ENCODE peak calls at places on chromosome 22, in four cellular contexts. Z is ovary, O is H1, Q is breast epithelium. Y is an unnamed sample. For H3K4me1, the result is how much of the 10 kb centered on the place peaks cover.

GRCh38 chr22:41636467-41636866 is 15.4 kb downstream of the XRCC6 start:
- DNase-seq in Z (no peak), O (no peak), Q (no peak), Y (peak)

GRCh38 chr22:50342651-50343540 is at the start of gene PPP6R2:
- DNase-seq in Z (peak), O (no peak), Q (peak), Y (peak)

GRCh38 chr22:34966980-34967379 is 99.0 kb upstream of the ISX start:
- DNase-seq in Z (no peak), O (no peak), Q (no peak), Y (no peak)

GRCh38 chr22:20653012-20653794 is 120.7 kb upstream of the SERPIND1 start:
- DNase-seq in Z (no peak), O (no peak), Q (no peak), Y (no peak)

GRCh38 chr22:26445577-26446275 is 16.7 kb downstream of the ASPHD2 start:
- DNase-seq in Z (no peak), O (no peak), Q (no peak), Y (no peak)

GRCh38 chr22:26168934-26169311 is 339 bp upstream of the SEZ6L start:
- DNase-seq in Z (peak), O (no peak), Q (no peak), Y (peak)

GRCh38 chr22:32584650-32585049 is 110.0 kb downstream of the FBXO7 start:
- DNase-seq in Z (no peak), O (no peak), Q (no peak), Y (no peak)

GRCh38 chr22:20312396-20313191 is 7.3 kb downstream of the DGCR6L start:
- DNase-seq in Z (no peak), O (no peak), Q (peak), Y (no peak)

GRCh38 chr22:45127866-45128265 is 35.9 kb upstream of the NUP50 start:
- DNase-seq in Z (no peak), O (no peak), Q (no peak), Y (no peak)

GRCh38 chr22:19412934-19413333 is 18.6 kb downstream of the HIRA start:
- DNase-seq in Z (no peak), O (no peak), Q (no peak), Y (no peak)

GRCh38 chr22:32546935-32547334 is 72.3 kb downstream of the FBXO7 start:
- DNase-seq in Z (no peak), O (no peak), Q (no peak), Y (no peak)

GRCh38 chr22:31872209-31872608 is 72.1 kb upstream of the YWHAH start:
- DNase-seq in Z (no peak), O (no peak), Q (no peak), Y (no peak)

GRCh38 chr22:48760481-48761238 is 1067.0 kb downstream of the BRD1 start:
- DNase-seq in Z (peak), O (no peak), Q (peak), Y (no peak)

GRCh38 chr22:49331223-49331815 is 496.4 kb downstream of the BRD1 start:
- DNase-seq in Z (no peak), O (no peak), Q (peak), Y (no peak)

GRCh38 chr22:49780281-49780991 is 47.2 kb downstream of the BRD1 start:
- DNase-seq in Z (no peak), O (no peak), Q (no peak), Y (peak)

GRCh38 chr22:46454233-46454909 is 83.0 kb downstream of the CELSR1 start:
- DNase-seq in Z (no peak), O (no peak), Q (no peak), Y (no peak)

GRCh38 chr22:50530280-50530856 is 556 bp upstream of the TYMP start:
- DNase-seq in Z (peak), O (no peak), Q (peak), Y (peak)

GRCh38 chr22:48436201-48436931 is 1391.3 kb downstream of the BRD1 start:
- DNase-seq in Z (no peak), O (no peak), Q (no peak), Y (peak)

GRCh38 chr22:50576070-50576469 is 2.2 kb downstream of the CPT1B start:
- DNase-seq in Z (no peak), O (no peak), Q (no peak), Y (no peak)

GRCh38 chr22:27130949-27131745 is 473.8 kb downstream of the MIAT start:
- DNase-seq in Z (no peak), O (no peak), Q (no peak), Y (no peak)

GRCh38 chr22:20239063-20239950 is 28.8 kb downstream of the RTN4R start:
- DNase-seq in Z (peak), O (no peak), Q (no peak), Y (peak)

GRCh38 chr22:30250713-30251267 is 4.2 kb upstream of the LIF start:
- DNase-seq in Z (no peak), O (no peak), Q (no peak), Y (no peak)

GRCh38 chr22:31730344-31730711 is 19.6 kb downstream of the PRR14L start:
- DNase-seq in Z (no peak), O (no peak), Q (no peak), Y (no peak)

GRCh38 chr22:47965066-47965465 is 1202.6 kb downstream of the TBC1D22A start:
- DNase-seq in Z (no peak), O (no peak), Q (no peak), Y (no peak)

GRCh38 chr22:32994921-32995320 is 63.3 kb downstream of the SYN3 start:
- DNase-seq in Z (no peak), O (no peak), Q (no peak), Y (no peak)

GRCh38 chr22:49330421-49331222 is 497.1 kb downstream of the BRD1 start:
- DNase-seq in Z (no peak), O (no peak), Q (peak), Y (no peak)

GRCh38 chr22:48233586-48233985 is 1471.1 kb downstream of the TBC1D22A start:
- DNase-seq in Z (no peak), O (no peak), Q (no peak), Y (no peak)

GRCh38 chr22:48748113-48748859 is 1079.4 kb downstream of the BRD1 start:
- DNase-seq in Z (no peak), O (no peak), Q (peak), Y (no peak)

GRCh38 chr22:16957781-16958180 is 50.2 kb downstream of the GAB4 start:
- DNase-seq in Z (no peak), O (no peak), Q (no peak), Y (no peak)

GRCh38 chr22:28052818-28053217 is 133.8 kb upstream of the PITPNB start:
- DNase-seq in Z (no peak), O (no peak), Q (no peak), Y (no peak)

GRCh38 chr22:33105501-33105911 is 47.3 kb upstream of the SYN3 start:
- DNase-seq in Z (no peak), O (no peak), Q (no peak), Y (no peak)

GRCh38 chr22:27378994-27379393 is 422.6 kb downstream of the MN1 start:
- DNase-seq in Z (no peak), O (no peak), Q (no peak), Y (no peak)

GRCh38 chr22:19879651-19879995 is 24.9 kb upstream of the GNB1L start:
- DNase-seq in Z (peak), O (no peak), Q (no peak), Y (peak)

GRCh38 chr22:46769191-46769675 is 6.8 kb downstream of the TBC1D22A start:
- DNase-seq in Z (no peak), O (no peak), Q (no peak), Y (peak)

GRCh38 chr22:32079110-32080089 is 36.3 kb downstream of the SLC5A1 start:
- DNase-seq in Z (no peak), O (peak), Q (no peak), Y (no peak)

GRCh38 chr22:48425091-48425506 is 1402.6 kb downstream of the BRD1 start:
- DNase-seq in Z (peak), O (no peak), Q (no peak), Y (peak)

GRCh38 chr22:35205956-35206355 is 51.3 kb upstream of the HMGXB4 start:
- DNase-seq in Z (no peak), O (no peak), Q (no peak), Y (no peak)

DNA sequence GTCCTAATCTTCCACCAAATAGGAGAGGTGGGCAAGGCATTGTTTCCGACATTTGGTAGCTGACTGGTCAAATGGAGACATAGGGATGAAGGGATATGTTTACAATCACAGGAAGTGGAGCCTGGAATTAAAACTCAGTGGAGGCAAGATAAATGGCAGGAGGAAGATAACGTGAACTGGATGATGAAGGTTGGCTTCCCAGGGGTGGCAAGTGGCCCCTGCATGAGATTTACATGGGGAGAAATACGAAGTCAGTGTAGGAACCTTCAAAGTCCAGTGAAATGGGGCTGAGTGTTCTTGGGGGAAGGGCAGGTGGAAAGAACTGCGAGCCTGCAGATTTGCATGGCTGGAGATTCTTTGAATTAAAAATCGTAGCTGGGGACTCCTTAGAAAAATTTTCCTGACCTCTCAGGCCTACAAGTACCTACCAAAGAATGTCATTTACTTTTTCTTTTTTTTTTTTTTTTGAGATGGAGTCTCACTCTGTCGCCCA is 724 bp upstream of the FOXRED2 start:
- DNase-seq in Z (no peak), O (no peak), Q (no peak), Y (no peak)
- H3K4me1 ChIP-seq in Z (under half), O (under half), Q (under half), Y (under half)

GRCh38 chr22:39556970-39557811 is 13.4 kb upstream of the CACNA1I start:
- DNase-seq in Z (peak), O (no peak), Q (no peak), Y (no peak)
- TF ChIP-seq CTCF in Z (no peak), O (no peak), Q (no peak), Y (no peak)

GRCh38 chr22:22195265-22196017 is 49.1 kb upstream of the VPREB1 start:
- DNase-seq in Z (peak), O (peak), Q (peak), Y (peak)
- H3K4me3 ChIP-seq in Z (no peak), O (no peak), Q (no peak), Y (no peak)

GRCh38 chr22:37189011-37189466 is 992 bp upstream of the C1QTNF6 start:
- DNase-seq in Z (no peak), O (no peak), Q (no peak), Y (no peak)

GRCh38 chr22:37192232-37192631 is 4.2 kb upstream of the C1QTNF6 start:
- DNase-seq in Z (no peak), O (no peak), Q (no peak), Y (no peak)

GRCh38 chr22:37187891-37188761 is at the start of gene C1QTNF6:
- DNase-seq in Z (peak), O (no peak), Q (no peak), Y (peak)

GRCh38 chr22:37192741-37193140 is 4.7 kb upstream of the C1QTNF6 start:
- DNase-seq in Z (no peak), O (no peak), Q (no peak), Y (no peak)

DNA sequence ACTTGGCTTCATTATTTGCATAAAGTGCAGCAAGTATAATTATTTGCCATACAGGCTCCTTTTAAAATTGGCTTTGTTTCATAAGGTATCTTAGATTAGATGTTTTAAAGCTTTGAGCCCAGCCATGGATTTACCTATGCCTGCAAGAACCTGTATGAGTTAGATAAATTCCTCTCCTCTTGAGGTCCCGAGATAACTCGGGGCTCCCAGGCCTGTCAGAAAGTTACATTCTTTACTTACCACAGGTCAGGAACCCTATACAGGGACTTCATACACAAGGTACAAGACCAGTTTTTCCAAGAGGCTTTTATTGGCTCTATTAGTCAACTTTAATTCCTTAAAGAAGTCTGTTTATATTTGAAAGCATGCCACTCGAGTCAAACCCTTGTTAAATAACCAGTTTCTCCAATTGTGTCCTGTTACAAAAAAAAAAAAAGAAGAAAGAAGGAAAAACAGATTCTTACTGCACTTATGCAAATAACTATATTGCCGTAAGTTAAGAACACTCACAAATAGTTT is 2.3 kb upstream of the C1QTNF6 start:
- DNase-seq in Z (no peak), O (no peak), Q (no peak), Y (no peak)
- H3K4me1 ChIP-seq in Z (under half), O (under half), Q (under half), Y (under half)

GRCh38 chr22:24446291-24446611 is 18.9 kb downstream of the ADORA2A start:
- DNase-seq in Z (no peak), O (no peak), Q (no peak), Y (no peak)
- TF ChIP-seq CTCF in Z (no peak), O (no peak), Q (no peak), Y (no peak)

GRCh38 chr22:23751441-23751996 is 607 bp upstream of the ZNF70 start:
- DNase-seq in Z (peak), O (no peak), Q (no peak), Y (peak)

GRCh38 chr22:23752090-23752691 is 1.3 kb upstream of the ZNF70 start:
- DNase-seq in Z (peak), O (no peak), Q (no peak), Y (no peak)

GRCh38 chr22:23750374-23750743 is 553 bp downstream of the ZNF70 start:
- DNase-seq in Z (no peak), O (no peak), Q (no peak), Y (no peak)

GRCh38 chr22:23750744-23751440 is at the start of gene ZNF70:
- DNase-seq in Z (peak), O (no peak), Q (peak), Y (peak)

DNA sequence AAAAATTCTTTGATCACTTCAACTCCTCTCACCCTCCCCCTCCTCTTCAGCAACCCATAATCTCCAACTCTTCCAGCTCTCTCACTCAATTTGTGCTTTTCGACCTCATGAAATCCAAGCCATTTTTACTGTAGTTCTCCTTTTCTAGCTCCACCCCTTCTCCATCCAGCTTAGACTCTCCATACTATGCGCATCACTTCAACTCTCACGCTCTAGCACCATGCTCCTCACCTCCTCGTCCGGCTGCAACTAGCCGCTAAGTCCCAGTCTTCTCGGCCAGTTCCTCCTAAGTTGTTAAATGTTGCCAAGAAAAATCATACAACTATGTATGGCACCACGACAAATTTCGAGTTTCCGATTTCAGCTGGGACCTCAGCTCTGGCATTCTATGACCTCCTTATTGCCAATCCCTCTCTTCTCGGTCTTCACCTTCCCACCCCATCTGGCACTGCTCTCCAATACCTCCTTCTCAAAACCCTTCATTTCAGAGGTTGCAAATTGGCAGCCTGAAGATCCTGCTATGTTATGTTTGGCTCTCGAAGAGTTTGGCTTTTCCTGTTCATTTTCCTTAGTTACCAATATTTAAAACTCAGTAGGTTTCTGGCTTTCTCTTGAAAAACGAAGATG is 1.1 kb downstream of the ZNF70 start:
- DNase-seq in Z (no peak), O (no peak), Q (no peak), Y (no peak)
- H3K4me3 ChIP-seq in Z (peak), O (peak), Q (peak), Y (peak)

DNA sequence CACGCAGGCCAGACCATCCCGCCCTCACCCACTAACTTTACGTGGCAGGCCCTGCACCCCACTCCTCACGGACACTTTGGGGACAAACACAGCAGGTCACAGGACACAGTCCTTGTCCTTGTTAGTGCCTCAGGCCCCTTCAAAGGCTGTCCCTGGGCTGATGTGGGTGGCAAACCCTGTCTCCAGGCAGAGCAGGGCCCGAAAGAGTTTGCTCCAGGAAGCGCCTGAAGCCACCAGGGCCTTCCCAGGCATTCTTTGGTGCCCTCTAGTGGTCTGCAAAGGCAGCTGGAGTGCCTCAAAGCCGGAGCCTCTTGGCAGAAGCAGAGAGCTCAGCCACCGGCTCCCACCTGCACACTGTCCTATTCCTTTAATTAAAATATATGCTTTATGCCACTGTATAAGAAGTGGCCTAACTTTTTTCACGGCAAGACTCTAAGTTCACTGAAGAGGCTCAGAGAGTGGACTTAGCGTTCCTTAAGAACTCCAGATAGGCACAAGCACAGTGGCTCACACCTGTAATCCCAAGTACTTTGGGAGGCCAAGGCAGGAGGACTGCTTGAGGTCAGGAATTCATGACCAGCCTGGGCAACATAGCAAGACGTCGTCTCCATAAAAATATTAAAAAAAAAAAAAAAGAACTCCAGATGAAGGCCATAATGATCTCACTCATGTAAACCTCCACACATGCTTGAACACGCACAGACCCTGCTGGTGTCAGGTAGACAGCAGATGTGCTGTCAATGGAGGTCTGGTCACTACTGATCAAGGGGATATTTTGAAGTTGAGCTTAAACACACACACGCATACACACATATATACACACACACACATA is 11.1 kb downstream of the TXN2 start:
- DNase-seq in Z (peak), O (peak), Q (peak), Y (peak)
- H3K4me1 ChIP-seq in Z (under half), O (under half), Q (under half), Y (under half)

GRCh38 chr22:18033204-18033998 is 9.0 kb upstream of the MICAL3 start:
- DNase-seq in Z (peak), O (no peak), Q (no peak), Y (no peak)
- TF ChIP-seq CTCF in Z (no peak), O (no peak), Q (no peak), Y (no peak)

GRCh38 chr22:44029069-44029468 is 5.0 kb downstream of the PARVB start:
- DNase-seq in Z (no peak), O (no peak), Q (no peak), Y (no peak)

GRCh38 chr22:44026066-44026629 is 2.0 kb downstream of the PARVB start:
- DNase-seq in Z (no peak), O (no peak), Q (no peak), Y (no peak)

GRCh38 chr22:44030051-44030701 is 6.1 kb downstream of the PARVB start:
- DNase-seq in Z (no peak), O (no peak), Q (no peak), Y (no peak)

GRCh38 chr22:44026630-44027511 is 2.8 kb downstream of the PARVB start:
- DNase-seq in Z (no peak), O (no peak), Q (no peak), Y (peak)

DNA sequence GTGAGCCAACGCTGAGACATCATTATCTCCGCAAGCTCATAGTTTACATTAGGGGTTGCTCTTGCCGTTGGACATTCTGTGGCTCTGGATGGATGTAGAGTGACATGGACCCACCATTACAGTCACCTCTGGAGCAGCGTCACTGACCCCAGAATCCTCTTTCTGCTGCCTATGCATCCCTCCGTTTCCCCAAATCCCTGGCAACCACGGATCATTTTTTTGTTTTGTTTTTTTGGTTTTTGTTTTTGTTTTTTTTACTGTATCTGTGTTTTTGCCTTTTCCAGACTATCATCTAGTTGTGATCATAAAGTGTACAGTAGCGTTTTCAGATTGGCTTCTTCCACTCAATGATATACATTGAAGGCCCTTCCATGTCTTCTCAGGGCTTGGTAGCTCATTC is 4.0 kb downstream of the PARVB start:
- DNase-seq in Z (no peak), O (no peak), Q (no peak), Y (no peak)
- H3K4me3 ChIP-seq in Z (no peak), O (no peak), Q (no peak), Y (no peak)